ENCODE peak calls at places on chromosomes 6 and 20, in six cellular contexts. A is stimulated activated CD4-positive, alpha-beta T cell treated with anti-CD3 and anti-CD28 coated beads, TNF-alpha, amount 100 ng/mL, for 24 hours; V is stromal cell of bone marrow; E is H4; F is retinal pigment epithelial cell; U is kidney tubule cell. L is an unnamed sample.

GRCh38 chr20:973785-974194 is 28.3 kb downstream of the RSPO4 start:
- DNase-seq in A (no peak), V (peak; percentile 31), E (peak; percentile 83), F (no peak), U (peak; percentile 74), L (peak; percentile 9)

GRCh38 chr6:85403331-85404015 is 46.4 kb upstream of the NT5E start:
- DNase-seq in A (no peak), V (peak; percentile 73), E (peak; percentile 47), F (peak; percentile 76), U (peak; percentile 90), L (no peak)

GRCh38 chr6:133966654-133967300 is 13.8 kb downstream of the TBPL1 start:
- DNase-seq in A (no peak), V (no peak), E (no peak), F (no peak), U (no peak), L (no peak)

GRCh38 chr6:148761532-148761951 is 14.7 kb downstream of the UST start:
- DNase-seq in A (no peak), V (no peak), E (no peak), F (no peak), U (peak; percentile 9), L (peak; percentile 11)

GRCh38 chr6:91130126-91130525 is 543.3 kb upstream of the MAP3K7 start:
- DNase-seq in A (no peak), V (no peak), E (no peak), F (no peak), U (no peak), L (no peak)

GRCh38 chr6:5201271-5201670 is 59.5 kb downstream of the LYRM4 start:
- DNase-seq in A (no peak), V (no peak), E (no peak), F (no peak), U (no peak), L (no peak)

GRCh38 chr20:59145926-59146800 is 17.5 kb upstream of the ZNF831 start:
- DNase-seq in A (peak; percentile 61), V (no peak), E (no peak), F (no peak), U (no peak), L (no peak)

GRCh38 chr6:139748353-139749146 is 374.1 kb upstream of the CITED2 start:
- DNase-seq in A (no peak), V (no peak), E (no peak), F (no peak), U (no peak), L (no peak)

GRCh38 chr20:46640536-46641311 is 10.5 kb downstream of the SLC13A3 start:
- DNase-seq in A (no peak), V (no peak), E (no peak), F (no peak), U (no peak), L (no peak)

GRCh38 chr6:106134087-106134770 is 48.1 kb downstream of the PRDM1 start:
- DNase-seq in A (no peak), V (no peak), E (no peak), F (no peak), U (peak; percentile 13), L (no peak)

GRCh38 chr20:37007898-37008649 is 56.6 kb upstream of the SAMHD1 start:
- DNase-seq in A (no peak), V (peak; percentile 18), E (no peak), F (peak; percentile 2), U (peak; percentile 36), L (peak; percentile 18)

GRCh38 chr20:40326794-40327193 is 362.2 kb downstream of the MAFB start:
- DNase-seq in A (no peak), V (peak; percentile 15), E (no peak), F (no peak), U (no peak), L (no peak)

GRCh38 chr6:71333700-71334099 is 45.1 kb downstream of the OGFRL1 start:
- DNase-seq in A (no peak), V (peak; percentile 92), E (peak; percentile 59), F (peak; percentile 63), U (peak; percentile 93), L (no peak)

GRCh38 chr20:50387996-50388332 is 122.2 kb upstream of the PTPN1 start:
- DNase-seq in A (no peak), V (no peak), E (no peak), F (no peak), U (no peak), L (no peak)

GRCh38 chr6:113586413-113586812 is 270.7 kb upstream of the MARCKS start:
- DNase-seq in A (no peak), V (no peak), E (no peak), F (no peak), U (peak; percentile 51), L (no peak)

GRCh38 chr6:72218125-72218524 is 331.8 kb downstream of the RIMS1 start:
- DNase-seq in A (no peak), V (peak; percentile 5), E (peak; percentile 58), F (no peak), U (peak; percentile 42), L (no peak)

GRCh38 chr6:1290805-1291204 is 21.1 kb upstream of the FOXQ1 start:
- DNase-seq in A (no peak), V (no peak), E (no peak), F (no peak), U (no peak), L (no peak)

GRCh38 chr6:47161176-47161687 is 119.1 kb upstream of the ADGRF1 start:
- DNase-seq in A (no peak), V (peak; percentile 64), E (peak; percentile 68), F (peak; percentile 39), U (peak; percentile 85), L (no peak)

GRCh38 chr20:57654363-57654997 is 34.3 kb upstream of the ZBP1 start:
- DNase-seq in A (peak; percentile 35), V (peak; percentile 15), E (peak; percentile 34), F (peak; percentile 7), U (peak; percentile 56), L (peak; percentile 22)

GRCh38 chr20:61589055-61589385 is 337.0 kb downstream of the CDH4 start:
- DNase-seq in A (no peak), V (peak; percentile 35), E (peak; percentile 16), F (peak; percentile 76), U (peak; percentile 75), L (no peak)

GRCh38 chr6:168165891-168166290 is 86.9 kb upstream of the FRMD1 start:
- DNase-seq in A (no peak), V (no peak), E (no peak), F (no peak), U (no peak), L (no peak)

GRCh38 chr20:40686893-40687292 is 2.1 kb downstream of the MAFB start:
- DNase-seq in A (no peak), V (no peak), E (no peak), F (no peak), U (no peak), L (no peak)

GRCh38 chr6:87538510-87539260 is 51.1 kb downstream of the RARS2 start:
- DNase-seq in A (no peak), V (no peak), E (no peak), F (no peak), U (no peak), L (no peak)

GRCh38 chr6:28888097-28888496 is 35.7 kb downstream of the TRIM27 start:
- DNase-seq in A (no peak), V (no peak), E (no peak), F (no peak), U (no peak), L (no peak)

GRCh38 chr20:30912006-30912660 is 345.3 kb upstream of the DEFB115 start:
- DNase-seq in A (no peak), V (no peak), E (no peak), F (no peak), U (no peak), L (no peak)

GRCh38 chr20:54184920-54185626 is 11.3 kb upstream of the CYP24A1 start:
- DNase-seq in A (no peak), V (no peak), E (no peak), F (no peak), U (no peak), L (no peak)

GRCh38 chr20:13105864-13106457 is 97.2 kb downstream of the SPTLC3 start:
- DNase-seq in A (no peak), V (peak; percentile 18), E (peak; percentile 25), F (no peak), U (peak; percentile 47), L (no peak)

GRCh38 chr6:21738180-21739094 is 144.9 kb downstream of the SOX4 start:
- DNase-seq in A (no peak), V (no peak), E (peak; percentile 45), F (no peak), U (peak; percentile 18), L (no peak)

GRCh38 chr6:57089265-57089664 is 723 bp upstream of the ZNF451 start:
- DNase-seq in A (no peak), V (no peak), E (no peak), F (no peak), U (no peak), L (no peak)

GRCh38 chr6:127939442-127940066 is 38.7 kb upstream of the THEMIS start:
- DNase-seq in A (no peak), V (peak; percentile 31), E (no peak), F (no peak), U (peak; percentile 40), L (no peak)

GRCh38 chr20:54173653-54174451 is at the start of gene CYP24A1:
- DNase-seq in A (no peak), V (no peak), E (no peak), F (no peak), U (peak; percentile 48), L (no peak)

GRCh38 chr6:77492529-77492928 is 29.2 kb upstream of the HTR1B start:
- DNase-seq in A (no peak), V (no peak), E (no peak), F (no peak), U (no peak), L (no peak)

GRCh38 chr20:10636326-10636818 is 37.4 kb downstream of the JAG1 start:
- DNase-seq in A (no peak), V (no peak), E (peak; percentile 39), F (no peak), U (no peak), L (no peak)

GRCh38 chr6:124193132-124193531 is 389.5 kb downstream of the NKAIN2 start:
- DNase-seq in A (no peak), V (no peak), E (no peak), F (no peak), U (no peak), L (no peak)

L was measured in GDM1.